ENCODE peak calls at places on chromosomes 6 and 20, in nine cellular contexts. One of them, this sample, is unnamed.

GRCh38 chr20:63057133-63058117 is 50.7 kb upstream of the BHLHE23 start:
- DNase-seq in ovary: no peak
- DNase-seq in stimulated activated naive B cell treated with anti-CD40 and anti-IgM and Interleukin-4, amounts not matched to agents 10 μg/mL and 1 μg/mL and 100 μg/mL, for 72 hours: no peak
- DNase-seq in adrenal gland: no peak
- DNase-seq in upper lobe of right lung: peak; percentile 3
- DNase-seq in central memory CD8-positive, alpha-beta T cell: no peak
- DNase-seq in mucosa of descending colon: no peak
- DNase-seq in neuronal stem cell: no peak
- DNase-seq in amniotic stem cell: no peak
- DNase-seq in this sample: no peak

GRCh38 chr6:35936960-35937359 is 16.1 kb upstream of the SRPK1 start:
- DNase-seq in adrenal gland: no peak
- DNase-seq in ovary: no peak
- DNase-seq in neuronal stem cell: no peak
- DNase-seq in central memory CD8-positive, alpha-beta T cell: no peak
- DNase-seq in upper lobe of right lung: no peak
- DNase-seq in amniotic stem cell: no peak
- DNase-seq in mucosa of descending colon: no peak
- DNase-seq in stimulated activated naive B cell treated with anti-CD40 and anti-IgM and Interleukin-4, amounts not matched to agents 10 μg/mL and 1 μg/mL and 100 μg/mL, for 72 hours: no peak
- DNase-seq in this sample: no peak

GRCh38 chr6:152099816-152100618 is 292.5 kb downstream of the ESR1 start:
- DNase-seq in upper lobe of right lung: peak; percentile 77
- DNase-seq in stimulated activated naive B cell treated with anti-CD40 and anti-IgM and Interleukin-4, amounts not matched to agents 10 μg/mL and 1 μg/mL and 100 μg/mL, for 72 hours: no peak
- DNase-seq in amniotic stem cell: no peak
- DNase-seq in mucosa of descending colon: no peak
- DNase-seq in ovary: no peak
- DNase-seq in adrenal gland: peak; percentile 36
- DNase-seq in central memory CD8-positive, alpha-beta T cell: no peak
- DNase-seq in neuronal stem cell: no peak
- DNase-seq in this sample: no peak

GRCh38 chr6:111573892-111574800 is 31.5 kb downstream of the TRAF3IP2 start:
- DNase-seq in central memory CD8-positive, alpha-beta T cell: no peak
- DNase-seq in mucosa of descending colon: no peak
- DNase-seq in stimulated activated naive B cell treated with anti-CD40 and anti-IgM and Interleukin-4, amounts not matched to agents 10 μg/mL and 1 μg/mL and 100 μg/mL, for 72 hours: no peak
- DNase-seq in upper lobe of right lung: no peak
- DNase-seq in ovary: no peak
- DNase-seq in amniotic stem cell: no peak
- DNase-seq in neuronal stem cell: no peak
- DNase-seq in adrenal gland: no peak
- DNase-seq in this sample: peak; percentile 82

GRCh38 chr6:10403385-10404106 is 11.3 kb downstream of the TFAP2A start:
- DNase-seq in central memory CD8-positive, alpha-beta T cell: no peak
- DNase-seq in adrenal gland: no peak
- DNase-seq in upper lobe of right lung: no peak
- DNase-seq in amniotic stem cell: peak; percentile 55
- DNase-seq in mucosa of descending colon: no peak
- DNase-seq in neuronal stem cell: no peak
- DNase-seq in stimulated activated naive B cell treated with anti-CD40 and anti-IgM and Interleukin-4, amounts not matched to agents 10 μg/mL and 1 μg/mL and 100 μg/mL, for 72 hours: no peak
- DNase-seq in ovary: no peak
- DNase-seq in this sample: peak; percentile 24

GRCh38 chr6:169445661-169446581 is 192.3 kb upstream of the THBS2 start:
- DNase-seq in mucosa of descending colon: peak; percentile 73
- DNase-seq in ovary: no peak
- DNase-seq in central memory CD8-positive, alpha-beta T cell: no peak
- DNase-seq in amniotic stem cell: no peak
- DNase-seq in adrenal gland: no peak
- DNase-seq in upper lobe of right lung: no peak
- DNase-seq in stimulated activated naive B cell treated with anti-CD40 and anti-IgM and Interleukin-4, amounts not matched to agents 10 μg/mL and 1 μg/mL and 100 μg/mL, for 72 hours: no peak
- DNase-seq in neuronal stem cell: no peak
- DNase-seq in this sample: no peak

GRCh38 chr6:101011165-101011564 is 130.0 kb upstream of the ASCC3 start:
- DNase-seq in ovary: no peak
- DNase-seq in amniotic stem cell: no peak
- DNase-seq in central memory CD8-positive, alpha-beta T cell: no peak
- DNase-seq in adrenal gland: no peak
- DNase-seq in stimulated activated naive B cell treated with anti-CD40 and anti-IgM and Interleukin-4, amounts not matched to agents 10 μg/mL and 1 μg/mL and 100 μg/mL, for 72 hours: peak; percentile 8
- DNase-seq in mucosa of descending colon: no peak
- DNase-seq in upper lobe of right lung: no peak
- DNase-seq in neuronal stem cell: no peak
- DNase-seq in this sample: no peak

GRCh38 chr20:24768977-24769675 is 179.9 kb upstream of the CST7 start:
- DNase-seq in amniotic stem cell: no peak
- DNase-seq in adrenal gland: no peak
- DNase-seq in central memory CD8-positive, alpha-beta T cell: no peak
- DNase-seq in ovary: peak; percentile 5
- DNase-seq in upper lobe of right lung: no peak
- DNase-seq in stimulated activated naive B cell treated with anti-CD40 and anti-IgM and Interleukin-4, amounts not matched to agents 10 μg/mL and 1 μg/mL and 100 μg/mL, for 72 hours: no peak
- DNase-seq in mucosa of descending colon: no peak
- DNase-seq in neuronal stem cell: no peak
- DNase-seq in this sample: no peak

GRCh38 chr20:46099491-46100287 is 9.9 kb upstream of the NCOA5 start:
- DNase-seq in stimulated activated naive B cell treated with anti-CD40 and anti-IgM and Interleukin-4, amounts not matched to agents 10 μg/mL and 1 μg/mL and 100 μg/mL, for 72 hours: peak; percentile 37
- DNase-seq in upper lobe of right lung: peak; percentile 72
- DNase-seq in adrenal gland: no peak
- DNase-seq in central memory CD8-positive, alpha-beta T cell: no peak
- DNase-seq in ovary: no peak
- DNase-seq in neuronal stem cell: no peak
- DNase-seq in amniotic stem cell: no peak
- DNase-seq in mucosa of descending colon: no peak
- DNase-seq in this sample: no peak

GRCh38 chr6:40543776-40544175 is 43.4 kb downstream of the LRFN2 start:
- DNase-seq in upper lobe of right lung: peak; percentile 33
- DNase-seq in central memory CD8-positive, alpha-beta T cell: no peak
- DNase-seq in mucosa of descending colon: no peak
- DNase-seq in neuronal stem cell: no peak
- DNase-seq in amniotic stem cell: no peak
- DNase-seq in adrenal gland: no peak
- DNase-seq in ovary: no peak
- DNase-seq in stimulated activated naive B cell treated with anti-CD40 and anti-IgM and Interleukin-4, amounts not matched to agents 10 μg/mL and 1 μg/mL and 100 μg/mL, for 72 hours: no peak
- DNase-seq in this sample: no peak

GRCh38 chr6:104540743-104541142 is 319.0 kb downstream of the HACE1 start:
- DNase-seq in ovary: no peak
- DNase-seq in amniotic stem cell: peak; percentile 34
- DNase-seq in adrenal gland: no peak
- DNase-seq in stimulated activated naive B cell treated with anti-CD40 and anti-IgM and Interleukin-4, amounts not matched to agents 10 μg/mL and 1 μg/mL and 100 μg/mL, for 72 hours: no peak
- DNase-seq in neuronal stem cell: no peak
- DNase-seq in upper lobe of right lung: no peak
- DNase-seq in central memory CD8-positive, alpha-beta T cell: no peak
- DNase-seq in mucosa of descending colon: no peak
- DNase-seq in this sample: no peak

GRCh38 chr6:166487148-166487547 is 99.3 kb downstream of the RAMACL start:
- DNase-seq in stimulated activated naive B cell treated with anti-CD40 and anti-IgM and Interleukin-4, amounts not matched to agents 10 μg/mL and 1 μg/mL and 100 μg/mL, for 72 hours: no peak
- DNase-seq in ovary: no peak
- DNase-seq in adrenal gland: no peak
- DNase-seq in central memory CD8-positive, alpha-beta T cell: no peak
- DNase-seq in amniotic stem cell: no peak
- DNase-seq in mucosa of descending colon: no peak
- DNase-seq in upper lobe of right lung: no peak
- DNase-seq in neuronal stem cell: no peak
- DNase-seq in this sample: no peak

GRCh38 chr6:26550250-26550993 is 12.3 kb downstream of the HMGN4 start:
- DNase-seq in amniotic stem cell: no peak
- DNase-seq in neuronal stem cell: peak; percentile 64
- DNase-seq in mucosa of descending colon: peak; percentile 78
- DNase-seq in central memory CD8-positive, alpha-beta T cell: no peak
- DNase-seq in upper lobe of right lung: peak; percentile 84
- DNase-seq in stimulated activated naive B cell treated with anti-CD40 and anti-IgM and Interleukin-4, amounts not matched to agents 10 μg/mL and 1 μg/mL and 100 μg/mL, for 72 hours: peak; percentile 58
- DNase-seq in ovary: peak; percentile 66
- DNase-seq in adrenal gland: no peak
- DNase-seq in this sample: no peak

GRCh38 chr20:46523696-46524328 is 10.5 kb upstream of the ZNF334 start:
- DNase-seq in upper lobe of right lung: no peak
- DNase-seq in stimulated activated naive B cell treated with anti-CD40 and anti-IgM and Interleukin-4, amounts not matched to agents 10 μg/mL and 1 μg/mL and 100 μg/mL, for 72 hours: no peak
- DNase-seq in amniotic stem cell: no peak
- DNase-seq in mucosa of descending colon: no peak
- DNase-seq in ovary: no peak
- DNase-seq in central memory CD8-positive, alpha-beta T cell: no peak
- DNase-seq in adrenal gland: no peak
- DNase-seq in neuronal stem cell: peak; percentile 20
- DNase-seq in this sample: no peak

This sample was measured in AG04450.